ENCODE peak calls at places on chromosomes 16 and 17, in ten cellular contexts. E is CD8-positive, alpha-beta T cell; J is GOT3; V is activated T-helper 9 cell treated with anti-CD3 and anti-CD28 coated beads, Interleukin-2, amount 50 U/mL, for 16 hours; T is stimulated activated CD4-positive, alpha-beta T cell treated with anti-CD3 and anti-CD28 coated beads, Interleukin-4, amount 100 ng/mL, for 1 hour; H is T-cell; K is stomach; S is ELR; Q is AG09319; O is fibroblast of mammary gland. M is an unnamed sample.
A peak's percentile ranks its signal among the peaks of the same experiment; 100 is the strongest.

GRCh38 chr16:24730914-24731313 is 1.5 kb downstream of the TNRC6A start:
- DNase-seq in E (no peak), J (no peak), V (no peak), T (no peak), H (no peak), K (no peak), S (no peak), Q (no peak), O (no peak), M (no peak)

GRCh38 chr17:68497885-68498319 is 14.3 kb upstream of the PRKAR1A start:
- DNase-seq in E (no peak), J (no peak), V (no peak), T (no peak), H (no peak), K (peak; percentile 61), S (no peak), Q (no peak), O (no peak), M (no peak)

GRCh38 chr17:66527335-66527734 is 224.9 kb downstream of the PRKCA start:
- DNase-seq in E (no peak), J (no peak), V (no peak), T (no peak), H (no peak), K (no peak), S (no peak), Q (no peak), O (no peak), M (no peak)

GRCh38 chr16:88634141-88634993 is 4.0 kb upstream of the IL17C start:
- DNase-seq in E (no peak), J (no peak), V (peak; percentile 42), T (peak; percentile 50), H (peak; percentile 51), K (peak; percentile 53), S (peak; percentile 70), Q (no peak), O (peak; percentile 36), M (no peak)

GRCh38 chr17:82400830-82401229 is 17.3 kb upstream of the HEXD start:
- DNase-seq in E (peak; percentile 11), J (no peak), V (no peak), T (peak; percentile 43), H (peak; percentile 29), K (peak; percentile 49), S (no peak), Q (no peak), O (no peak), M (no peak)

GRCh38 chr17:57940653-57941329 is 14.4 kb downstream of the CUEDC1 start:
- DNase-seq in E (no peak), J (no peak), V (no peak), T (peak; percentile 25), H (no peak), K (no peak), S (no peak), Q (no peak), O (peak; percentile 64), M (no peak)

GRCh38 chr17:74417178-74418045 is 14.5 kb upstream of the GPRC5C start:
- DNase-seq in E (no peak), J (no peak), V (no peak), T (no peak), H (no peak), K (peak; percentile 43), S (peak; percentile 64), Q (no peak), O (peak; percentile 87), M (no peak)

GRCh38 chr16:14298374-14299122 is 227.4 kb downstream of the MRTFB start:
- DNase-seq in E (no peak), J (no peak), V (no peak), T (no peak), H (no peak), K (no peak), S (no peak), Q (no peak), O (no peak), M (no peak)

GRCh38 chr17:27293898-27294688 is at the start of gene WSB1:
- DNase-seq in E (peak; percentile 86), J (peak; percentile 79), V (peak; percentile 89), T (peak; percentile 93), H (peak; percentile 92), K (peak; percentile 94), S (peak; percentile 91), Q (peak; percentile 89), O (peak; percentile 85), M (peak; percentile 90)

GRCh38 chr16:86816930-86817625 is 238.7 kb downstream of the FOXL1 start:
- DNase-seq in E (no peak), J (no peak), V (no peak), T (no peak), H (no peak), K (no peak), S (no peak), Q (no peak), O (no peak), M (no peak)

GRCh38 chr16:85176541-85177447 is 64.5 kb upstream of the CIBAR2 start:
- DNase-seq in E (no peak), J (no peak), V (no peak), T (no peak), H (no peak), K (no peak), S (no peak), Q (no peak), O (peak; percentile 80), M (no peak)

GRCh38 chr16:46632778-46633733 is 11.9 kb upstream of the SHCBP1 start:
- DNase-seq in E (no peak), J (no peak), V (no peak), T (no peak), H (no peak), K (no peak), S (no peak), Q (no peak), O (no peak), M (no peak)

GRCh38 chr16:19188406-19188805 is 20.4 kb downstream of the SYT17 start:
- DNase-seq in E (no peak), J (no peak), V (no peak), T (no peak), H (no peak), K (no peak), S (no peak), Q (no peak), O (no peak), M (no peak)

GRCh38 chr16:24523569-24523968 is 15.8 kb upstream of the RBBP6 start:
- DNase-seq in E (no peak), J (no peak), V (no peak), T (no peak), H (no peak), K (no peak), S (peak; percentile 21), Q (no peak), O (no peak), M (no peak)

GRCh38 chr16:1914084-1914608 is 4.1 kb downstream of the HS3ST6 start:
- DNase-seq in E (no peak), J (no peak), V (no peak), T (no peak), H (no peak), K (no peak), S (no peak), Q (no peak), O (no peak), M (no peak)